ENCODE peak calls at places on chromosomes 6 and 20, in eight cellular contexts. E is stimulated activated naive B cell treated with anti-CD40 and anti-IgM and Interleukin-4, amounts not matched to agents 10 μg/mL and 1 μg/mL and 100 μg/mL, for 72 hours; W is stimulated activated CD4-positive, alpha-beta T cell treated with anti-CD3 and anti-CD28 coated beads, Interleukin-1b, Interleukin-23, amount 100 ng/mL, for 24 hours; T is G401; Q is A549; L is HT1080; C is iPS-NIHi11; O is activated T-cell treated with anti-CD3 and anti-CD28 coated beads for 4 hours. S is an unnamed sample.

GRCh38 chr20:32749914-32750637 is 6.8 kb upstream of the COMMD7 start:
- DNase-seq in Q (no peak), O (no peak), C (peak), L (no peak), T (no peak), W (no peak), E (no peak), S (no peak)

GRCh38 chr6:31780507-31781243 is 3.5 kb upstream of the VWA7 start:
- DNase-seq in C (no peak), Q (no peak), T (no peak), O (no peak), E (no peak), L (no peak), W (no peak), S (no peak)

GRCh38 chr6:125868252-125868651 is 77.5 kb downstream of the NCOA7 start:
- DNase-seq in W (no peak), Q (no peak), O (no peak), E (no peak), T (no peak), L (no peak), C (no peak), S (peak)

GRCh38 chr20:57809661-57810172 is 99.9 kb upstream of the PMEPA1 start:
- DNase-seq in C (no peak), L (no peak), O (no peak), Q (peak), E (no peak), T (no peak), W (no peak), S (no peak)

GRCh38 chr20:44295995-44296394 is 15.0 kb downstream of the FITM2 start:
- DNase-seq in W (no peak), Q (no peak), E (no peak), T (peak), L (no peak), C (no peak), O (no peak), S (no peak)

GRCh38 chr6:92122746-92123145 is 1296.6 kb downstream of the EPHA7 start:
- DNase-seq in L (no peak), Q (no peak), T (peak), O (no peak), W (no peak), E (no peak), C (peak), S (no peak)

GRCh38 chr6:128111096-128111495 is 210.2 kb upstream of the THEMIS start:
- DNase-seq in T (no peak), O (no peak), Q (no peak), L (no peak), E (no peak), W (no peak), C (no peak), S (no peak)

GRCh38 chr20:61869750-61870507 is 195.8 kb downstream of the TAF4 start:
- DNase-seq in C (no peak), Q (no peak), O (no peak), W (no peak), T (no peak), E (no peak), L (no peak), S (no peak)

GRCh38 chr6:23027281-23027680 is 457.9 kb downstream of the HDGFL1 start:
- DNase-seq in L (no peak), C (no peak), E (no peak), Q (no peak), T (no peak), O (no peak), W (no peak), S (no peak)

GRCh38 chr6:157571269-157571668 is 190.3 kb downstream of the ZDHHC14 start:
- DNase-seq in W (no peak), C (no peak), O (no peak), E (no peak), Q (no peak), L (no peak), T (no peak), S (no peak)

GRCh38 chr6:389622-390021 is 1.9 kb upstream of the IRF4 start:
- DNase-seq in E (no peak), C (no peak), W (no peak), O (no peak), T (no peak), L (no peak), Q (no peak), S (no peak)

GRCh38 chr6:13922750-13923149 is 2.0 kb upstream of the RNF182 start:
- DNase-seq in Q (no peak), C (no peak), T (no peak), E (no peak), O (no peak), W (no peak), L (no peak), S (no peak)

GRCh38 chr6:6131492-6132109 is 124.9 kb upstream of the NRN1 start:
- DNase-seq in W (no peak), L (peak), Q (peak), O (no peak), C (peak), E (no peak), T (peak), S (no peak)

GRCh38 chr6:33620158-33620583 is 951 bp upstream of the ITPR3 start:
- DNase-seq in L (peak), E (no peak), O (peak), W (no peak), C (peak), Q (no peak), T (no peak), S (no peak)

GRCh38 chr6:125871365-125871764 is 80.6 kb downstream of the NCOA7 start:
- DNase-seq in T (no peak), E (no peak), C (no peak), O (no peak), Q (no peak), W (no peak), L (no peak), S (no peak)

GRCh38 chr20:8043687-8044278 is 24.2 kb upstream of the TMX4 start:
- DNase-seq in O (peak), L (peak), T (peak), W (no peak), Q (peak), C (peak), E (no peak), S (peak)

GRCh38 chr20:62122659-62123449 is 579 bp downstream of the LSM14B start:
- DNase-seq in C (peak), O (no peak), E (peak), T (no peak), Q (no peak), L (no peak), W (no peak), S (no peak)

GRCh38 chr6:124463271-124463670 is 499.0 kb upstream of the RNF217 start:
- DNase-seq in Q (no peak), T (peak), W (no peak), C (no peak), E (no peak), O (no peak), L (no peak), S (no peak)